ENCODE peak calls at places on chromosomes 2 and 18, in eight cellular contexts. I is NCI-H146; Y is COR-L47; Q is D341Med; K is stimulated activated CD8-positive, alpha-beta memory T cell treated with anti-CD3 and anti-CD28 coated beads, Interleukin-15, amount 100 ng/mL, for 1 hour; V is cardiac muscle cell; L is astrocyte of the spinal cord; F is GM04504. S is an unnamed sample.

GRCh38 chr2:236783417-236784020 is 213.9 kb downstream of the ACKR3 start:
- DNase-seq in I (no peak), Y (no peak), Q (no peak), K (no peak), V (no peak), L (no peak), F (no peak), S (no peak)

GRCh38 chr2:188132385-188132784 is 159.3 kb upstream of the GULP1 start:
- DNase-seq in I (peak), Y (peak), Q (no peak), K (no peak), V (no peak), L (no peak), F (no peak), S (no peak)

GRCh38 chr2:227793148-227793722 is 20.4 kb upstream of the CCL20 start:
- DNase-seq in I (no peak), Y (no peak), Q (no peak), K (no peak), V (no peak), L (no peak), F (no peak), S (no peak)

GRCh38 chr2:177552414-177553175 is 160.0 kb downstream of the AGPS start:
- DNase-seq in I (peak), Y (peak), Q (peak), K (peak), V (peak), L (peak), F (peak), S (peak)

GRCh38 chr18:6355789-6356589 is 58.7 kb downstream of the L3MBTL4 start:
- DNase-seq in I (no peak), Y (no peak), Q (no peak), K (no peak), V (no peak), L (peak), F (no peak), S (peak)

GRCh38 chr2:54641988-54642387 is 81.5 kb upstream of the EML6 start:
- DNase-seq in I (no peak), Y (no peak), Q (no peak), K (no peak), V (no peak), L (no peak), F (no peak), S (no peak)

GRCh38 chr2:105517814-105518705 is 119.2 kb upstream of the FHL2 start:
- DNase-seq in I (no peak), Y (no peak), Q (no peak), K (no peak), V (no peak), L (peak), F (no peak), S (no peak)

GRCh38 chr2:120371969-120372625 is 26.2 kb downstream of the INHBB start:
- DNase-seq in I (no peak), Y (no peak), Q (no peak), K (no peak), V (no peak), L (no peak), F (no peak), S (no peak)

GRCh38 chr2:235330775-235331438 is 162.9 kb upstream of the AGAP1 start:
- DNase-seq in I (no peak), Y (no peak), Q (no peak), K (no peak), V (no peak), L (peak), F (peak), S (peak)

GRCh38 chr2:206936006-206936405 is 3.3 kb upstream of the CPO start:
- DNase-seq in I (no peak), Y (no peak), Q (no peak), K (no peak), V (no peak), L (no peak), F (no peak), S (no peak)

GRCh38 chr2:145682536-145683157 is 1162.7 kb upstream of the ZEB2 start:
- DNase-seq in I (no peak), Y (no peak), Q (no peak), K (no peak), V (no peak), L (peak), F (no peak), S (no peak)

GRCh38 chr2:121104721-121105141 is 180.3 kb downstream of the TFCP2L1 start:
- DNase-seq in I (no peak), Y (no peak), Q (no peak), K (no peak), V (peak), L (peak), F (no peak), S (no peak)

GRCh38 chr2:191352536-191352935 is 107.3 kb downstream of the MYO1B start:
- DNase-seq in I (no peak), Y (no peak), Q (no peak), K (no peak), V (no peak), L (peak), F (peak), S (peak)

GRCh38 chr2:12884713-12885282 is 168.1 kb downstream of the TRIB2 start:
- DNase-seq in I (no peak), Y (no peak), Q (no peak), K (no peak), V (peak), L (peak), F (peak), S (no peak)

GRCh38 chr2:241974851-241975592 is 105.5 kb downstream of the RTP5 start:
- DNase-seq in I (no peak), Y (no peak), Q (no peak), K (no peak), V (no peak), L (no peak), F (no peak), S (no peak)

GRCh38 chr2:29293830-29294438 is 178.7 kb downstream of the CLIP4 start:
- DNase-seq in I (no peak), Y (no peak), Q (no peak), K (no peak), V (peak), L (peak), F (no peak), S (peak)

GRCh38 chr2:184793196-184793595 is 194.9 kb downstream of the ZNF804A start:
- DNase-seq in I (no peak), Y (no peak), Q (no peak), K (no peak), V (no peak), L (no peak), F (no peak), S (no peak)

S was measured in DMS53.